ENCODE peak calls at places on chromosomes 4 and X, in eight cellular contexts. S is AG10803, Z is BJ, N is transverse colon, L is IMR-90, G is AG04450, V is lower leg skin, K is BE2C. H is an unnamed sample.

GRCh38 chrX:53290441-53291041 is 9.2 kb upstream of the IQSEC2 start:
- DNase-seq in V (no peak), S (no peak), G (no peak), L (no peak), Z (no peak), N (no peak), K (no peak), H (no peak)

GRCh38 chr4:185480016-185480732 is 8.6 kb upstream of the CCDC110 start:
- DNase-seq in S (no peak), L (no peak), G (no peak), Z (no peak), V (no peak), N (no peak), K (no peak), H (no peak)

GRCh38 chrX:6225307-6226052 is 3.2 kb downstream of the NLGN4X start:
- DNase-seq in K (no peak), N (no peak), V (no peak), S (no peak), Z (no peak), G (no peak), L (no peak), H (no peak)

GRCh38 chrX:67619253-67619652 is 75.4 kb downstream of the AR start:
- DNase-seq in Z (peak), G (no peak), L (peak), V (no peak), S (peak), K (no peak), N (no peak), H (peak)

GRCh38 chr4:145041378-145041777 is 56.6 kb downstream of the ANAPC10 start:
- DNase-seq in S (no peak), N (no peak), L (no peak), G (no peak), Z (no peak), K (no peak), V (no peak), H (no peak)

GRCh38 chrX:130084651-130085237 is 25.6 kb downstream of the ELF4 start:
- DNase-seq in Z (no peak), L (no peak), G (no peak), V (no peak), K (no peak), N (no peak), S (no peak), H (no peak)

GRCh38 chr4:184810720-184811119 is 15.0 kb downstream of the ACSL1 start:
- DNase-seq in G (no peak), K (no peak), V (peak), S (no peak), N (no peak), Z (no peak), L (no peak), H (no peak)

GRCh38 chr4:7396186-7396585 is 38.5 kb downstream of the PSAPL1 start:
- DNase-seq in K (no peak), G (no peak), S (no peak), N (no peak), Z (no peak), V (peak), L (no peak), H (no peak)

GRCh38 chrX:149120459-149120858 is 384.6 kb downstream of the IDS start:
- DNase-seq in G (no peak), V (no peak), L (no peak), S (no peak), N (no peak), Z (no peak), K (no peak), H (no peak)

GRCh38 chrX:22486326-22486725 is 213.6 kb downstream of the CBLL2 start:
- DNase-seq in Z (no peak), G (no peak), K (no peak), V (no peak), L (no peak), S (no peak), N (no peak), H (no peak)

GRCh38 chrX:132292753-132293152 is 73.5 kb upstream of the RAP2C start:
- DNase-seq in Z (no peak), N (peak), K (peak), G (peak), L (peak), S (peak), V (no peak), H (no peak)

GRCh38 chr4:184282251-184282713 is 64.6 kb upstream of the ENPP6 start:
- DNase-seq in S (no peak), N (peak), Z (no peak), K (no peak), L (no peak), V (no peak), G (no peak), H (no peak)

GRCh38 chr4:87505862-87506261 is 23.3 kb downstream of the SPARCL1 start:
- DNase-seq in V (no peak), Z (no peak), K (peak), L (no peak), N (no peak), G (no peak), S (no peak), H (no peak)

GRCh38 chr4:94653095-94653649 is 104.6 kb upstream of the BMPR1B start:
- DNase-seq in Z (no peak), S (no peak), L (no peak), V (no peak), G (no peak), K (peak), N (no peak), H (no peak)

GRCh38 chrX:103585421-103586313 is at the start of gene TCEAL4:
- DNase-seq in N (peak), V (peak), S (peak), Z (no peak), K (peak), L (no peak), G (no peak), H (no peak)

GRCh38 chr4:59537231-59537886 is 1662.8 kb upstream of the ADGRL3 start:
- DNase-seq in N (no peak), Z (no peak), L (no peak), V (no peak), G (no peak), S (no peak), K (no peak), H (no peak)
- TF ChIP-seq CTCF in N (no peak), Z (no peak), L (no peak), V (no peak), G (no peak), S (no peak), K (no peak), H (no peak)

DNA sequence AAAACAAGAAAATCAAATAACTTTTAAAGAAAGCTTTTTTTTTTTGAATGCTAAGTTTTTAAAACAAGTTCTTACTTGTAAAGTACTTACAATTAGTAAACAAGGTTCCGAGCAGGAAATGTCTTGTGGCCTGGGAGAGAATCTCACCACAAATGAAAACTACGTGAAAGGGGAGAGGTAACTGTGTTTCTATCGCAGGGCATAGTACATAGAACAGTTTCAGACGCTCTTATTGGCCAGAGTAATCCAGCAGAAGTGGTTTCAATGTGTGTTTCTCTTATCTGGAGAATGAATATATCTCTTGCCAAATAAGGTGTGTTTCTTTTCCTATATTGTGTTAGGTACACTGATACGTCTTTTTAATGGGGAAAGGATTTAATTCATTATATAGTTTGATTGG is at the start of gene PLAC8:
- DNase-seq in L (no peak), V (no peak), K (no peak), N (peak), Z (no peak), S (no peak), G (no peak), H (no peak)
- H3K4me3 ChIP-seq in L (no peak), V (no peak), K (no peak), N (peak), Z (no peak), S (no peak), G (no peak), H (no peak)

GRCh38 chr4:72468904-72469502 is 100.0 kb downstream of the ADAMTS3 start:
- DNase-seq in N (no peak), Z (no peak), S (peak), K (no peak), L (peak), V (no peak), G (no peak), H (no peak)
- TF ChIP-seq CTCF in N (peak), Z (peak), S (peak), K (peak), L (peak), V (no peak), G (peak), H (peak)

GRCh38 chr4:105626846-105627245 is 74.4 kb downstream of the ARHGEF38 start:
- DNase-seq in K (no peak), G (no peak), S (no peak), L (no peak), Z (no peak), V (no peak), N (no peak), H (no peak)
- H3K4me3 ChIP-seq in K (no peak), G (no peak), S (no peak), L (no peak), Z (no peak), V (no peak), N (no peak), H (no peak)

GRCh38 chrX:81168391-81168790 is 33.3 kb downstream of the HMGN5 start:
- DNase-seq in L (no peak), Z (no peak), N (no peak), K (no peak), G (no peak), V (no peak), S (no peak), H (no peak)

DNA sequence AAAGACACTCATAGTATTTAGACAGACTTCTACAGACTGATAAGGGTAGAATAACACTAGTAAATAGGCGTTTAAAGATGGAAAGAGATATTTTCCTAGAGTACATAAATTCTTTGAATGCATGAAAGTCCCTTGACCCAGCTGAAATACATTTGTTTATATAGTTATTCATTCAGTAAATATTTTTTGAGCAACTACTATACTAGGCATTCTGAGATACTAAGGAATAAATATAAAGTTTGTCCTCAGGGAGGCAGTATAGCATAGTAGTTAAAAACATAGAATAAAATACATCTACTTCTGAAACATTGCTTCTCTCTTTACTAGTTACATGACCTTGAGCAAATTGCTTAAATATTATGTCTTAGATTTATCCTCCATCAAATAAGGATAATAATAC is 27.4 kb downstream of the HMGN5 start:
- DNase-seq in L (peak), G (no peak), S (peak), V (no peak), K (no peak), N (no peak), Z (no peak), H (no peak)
- TF ChIP-seq CTCF in L (peak), G (peak), S (peak), V (no peak), K (no peak), N (no peak), Z (no peak), H (no peak)

GRCh38 chrX:10795721-10796120 is 175.3 kb upstream of the MID1 start:
- DNase-seq in Z (no peak), L (no peak), K (no peak), N (no peak), V (no peak), G (no peak), S (peak), H (no peak)

GRCh38 chrX:10797493-10797892 is 177.1 kb upstream of the MID1 start:
- DNase-seq in N (no peak), Z (no peak), V (no peak), L (peak), S (no peak), G (peak), K (peak), H (no peak)

GRCh38 chrX:10800776-10801175 is 180.4 kb upstream of the MID1 start:
- DNase-seq in S (no peak), G (no peak), K (no peak), V (no peak), N (no peak), L (no peak), Z (no peak), H (no peak)
- H3K4me3 ChIP-seq in S (no peak), G (no peak), K (no peak), V (no peak), N (no peak), L (no peak), Z (no peak), H (no peak)

DNA sequence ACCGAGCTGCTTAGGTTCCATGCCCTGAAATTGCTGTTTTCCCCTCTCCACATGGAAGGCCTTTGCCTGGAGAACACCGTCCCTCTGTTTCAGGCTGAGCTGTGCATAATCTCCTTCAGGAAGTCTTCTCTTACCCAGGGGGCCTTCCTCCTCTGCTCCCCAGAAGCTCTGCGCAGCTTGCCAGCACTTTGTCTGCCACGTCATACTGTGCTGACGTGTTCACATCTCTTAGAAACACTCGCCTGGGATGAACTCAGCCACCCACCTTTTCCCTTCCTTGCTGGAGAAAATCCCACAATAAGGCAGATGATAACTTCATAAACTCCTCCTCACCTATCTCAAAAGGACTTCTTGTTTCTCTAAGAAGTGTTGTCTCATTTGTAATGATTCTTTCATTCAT is 110.7 kb downstream of the ARHGAP10 start:
- DNase-seq in G (no peak), Z (peak), L (peak), S (no peak), K (no peak), V (no peak), N (no peak), H (no peak)
- TF ChIP-seq CTCF in G (no peak), Z (no peak), L (no peak), S (no peak), K (no peak), V (no peak), N (no peak), H (no peak)

DNA sequence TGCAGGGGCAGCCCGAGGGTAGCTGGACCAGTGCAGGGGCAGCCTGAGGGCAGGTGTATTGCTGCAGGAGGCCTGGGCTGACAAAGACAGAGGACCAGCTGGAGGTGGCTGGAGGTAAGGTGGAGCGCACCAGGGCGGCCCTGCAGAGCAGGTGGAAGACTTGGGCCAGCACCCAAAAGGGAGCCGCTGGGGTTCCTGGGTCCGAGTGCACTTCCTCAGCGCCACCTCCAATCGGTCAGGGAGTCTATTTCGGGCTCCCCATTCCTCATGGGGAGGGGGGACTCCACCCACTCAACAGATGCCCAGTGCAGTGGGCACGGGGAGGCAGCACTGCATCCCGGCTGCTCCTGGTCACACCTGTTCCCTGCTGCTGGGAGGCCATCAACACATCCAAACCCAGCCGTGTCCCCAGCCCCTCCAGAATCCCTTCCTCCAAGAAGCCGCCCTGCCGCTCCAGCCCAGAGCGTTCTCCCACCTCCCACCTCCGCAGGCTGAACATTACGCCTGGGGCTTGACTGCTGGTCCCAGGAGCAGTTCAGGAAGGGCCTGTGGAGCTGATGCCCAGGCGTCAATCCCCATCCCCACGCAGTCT is 1.5 kb downstream of the LRPAP1 start:
- DNase-seq in V (peak), Z (no peak), K (no peak), L (no peak), G (no peak), N (no peak), S (no peak), H (no peak)
- H3K4me3 ChIP-seq in V (no peak), Z (peak), K (peak), L (peak), G (peak), N (no peak), S (peak), H (peak)

GRCh38 chr4:60757986-60758385 is 442.1 kb upstream of the ADGRL3 start:
- DNase-seq in L (peak), Z (no peak), N (no peak), V (no peak), G (no peak), S (no peak), K (no peak), H (no peak)

DNA sequence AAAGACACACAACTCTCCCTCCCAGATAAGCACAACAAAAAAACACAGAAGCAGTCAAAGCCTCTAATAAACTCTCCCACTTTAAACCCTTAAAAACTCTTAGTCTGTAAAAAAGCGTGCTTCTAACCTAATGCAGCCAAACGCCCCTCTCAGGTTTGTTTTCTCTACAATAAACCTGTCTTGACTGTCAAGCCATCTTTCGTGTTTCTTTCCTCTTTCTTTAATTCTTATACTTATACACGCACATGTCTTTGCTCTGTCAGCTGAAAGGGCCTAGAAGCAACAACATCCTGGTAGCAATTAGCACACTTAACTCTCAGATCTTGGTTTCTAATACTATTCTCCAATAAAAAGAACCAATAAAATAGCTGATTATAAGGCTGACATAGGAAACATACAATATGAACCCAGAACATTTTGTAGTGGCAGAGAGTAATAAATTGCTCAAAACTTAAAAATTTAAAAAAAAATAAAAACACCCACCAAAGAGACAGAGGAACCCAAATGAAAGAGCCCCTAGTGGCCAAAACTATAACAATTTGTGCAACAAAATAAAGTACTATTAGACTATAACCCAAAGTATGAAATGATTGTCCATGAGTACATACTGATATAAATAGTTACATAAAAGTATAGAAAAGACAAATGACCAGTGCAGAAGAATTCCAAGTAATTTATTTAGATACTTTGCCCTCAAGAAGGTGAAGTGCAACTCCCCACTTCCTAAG is 440.4 kb upstream of the ADGRL3 start:
- DNase-seq in L (no peak), N (no peak), Z (no peak), V (no peak), S (no peak), K (no peak), G (no peak), H (no peak)
- TF ChIP-seq CTCF in L (no peak), N (no peak), Z (peak), V (no peak), S (no peak), K (peak), G (peak), H (peak)

H was measured in epithelial cell of proximal tubule.